ENCODE peak calls at places on chromosomes 7 and 10, in ten cellular contexts. A is brain microvascular endothelial cell; G is COR-L47; F is heart left ventricle; I is CD4-positive, alpha-beta T cell; E is endothelial cell; N is fibroblast of pulmonary artery; C is GM03348; V is body of pancreas; O is NCI-H460. J is an unnamed sample.

GRCh38 chr7:112302566-112302965 is 96.1 kb downstream of the ZNF277 start:
- DNase-seq in N (no peak), G (no peak), A (no peak), I (no peak), C (no peak), E (no peak), O (no peak), F (no peak), V (no peak), J (no peak)

GRCh38 chr7:41449694-41450093 is 253.2 kb downstream of the INHBA start:
- DNase-seq in A (no peak), N (no peak), O (no peak), F (no peak), E (no peak), I (no peak), V (no peak), C (no peak), G (no peak), J (no peak)

GRCh38 chr7:75937958-75938786 is 23.2 kb downstream of the POR start:
- DNase-seq in N (peak), F (peak), O (peak), I (no peak), A (peak), C (peak), V (no peak), G (no peak), E (no peak), J (no peak)

GRCh38 chr7:64959072-64959747 is 31.6 kb downstream of the ZNF117 start:
- DNase-seq in O (no peak), N (no peak), I (no peak), A (no peak), V (no peak), C (no peak), G (peak), F (peak), E (no peak), J (no peak)

GRCh38 chr10:30637881-30638467 is 8.4 kb upstream of the LYZL2 start:
- DNase-seq in F (no peak), I (no peak), G (no peak), O (peak), A (peak), E (no peak), V (no peak), C (peak), N (peak), J (no peak)

GRCh38 chr10:26621889-26622681 is 75.4 kb upstream of the PDSS1 start:
- DNase-seq in I (peak), V (peak), F (peak), N (peak), A (no peak), C (peak), G (no peak), E (peak), O (peak), J (peak)

GRCh38 chr7:31019509-31019908 is 32.6 kb upstream of the ADCYAP1R1 start:
- DNase-seq in V (no peak), N (no peak), E (no peak), O (no peak), F (no peak), I (no peak), G (no peak), A (no peak), C (no peak), J (no peak)

GRCh38 chr10:96858038-96858705 is 26.1 kb downstream of the LCOR start:
- DNase-seq in F (no peak), I (no peak), O (no peak), C (peak), A (no peak), G (no peak), E (no peak), V (no peak), N (no peak), J (no peak)

GRCh38 chr7:123367508-123368122 is 166.8 kb downstream of the IQUB start:
- DNase-seq in A (peak), O (peak), N (peak), G (peak), I (no peak), F (no peak), V (peak), E (peak), C (peak), J (peak)

GRCh38 chr10:112265745-112266144 is 17.5 kb upstream of the TECTB start:
- DNase-seq in F (no peak), E (no peak), N (no peak), G (no peak), O (no peak), V (no peak), C (no peak), I (no peak), A (no peak), J (no peak)

GRCh38 chr10:87864497-87865059 is 1.2 kb downstream of the PTEN start:
- DNase-seq in F (no peak), E (no peak), V (no peak), A (no peak), C (no peak), O (no peak), I (no peak), N (no peak), G (no peak), J (peak)

GRCh38 chr10:72720814-72721665 is 29.1 kb downstream of the MCU start:
- DNase-seq in O (no peak), E (no peak), I (no peak), A (no peak), F (no peak), N (peak), V (no peak), G (no peak), C (no peak), J (no peak)

GRCh38 chr7:106542550-106543220 is 118.3 kb downstream of the CCDC71L start:
- DNase-seq in N (peak), C (peak), A (peak), F (peak), V (peak), I (no peak), E (peak), G (peak), O (peak), J (peak)

GRCh38 chr10:122713091-122713885 is 13.6 kb upstream of the C10orf120 start:
- DNase-seq in G (no peak), E (no peak), N (no peak), O (no peak), C (no peak), V (no peak), F (no peak), I (no peak), A (no peak), J (no peak)

GRCh38 chr7:120272261-120272895 is 597 bp upstream of the KCND2 start:
- DNase-seq in C (peak), N (peak), A (peak), G (peak), I (no peak), F (no peak), E (no peak), O (peak), V (no peak), J (peak)

GRCh38 chr7:126702242-126703016 is 550.3 kb downstream of the GRM8 start:
- DNase-seq in V (no peak), A (no peak), E (no peak), N (peak), O (no peak), G (no peak), C (no peak), I (no peak), F (no peak), J (no peak)

GRCh38 chr10:22646291-22646926 is 68.0 kb downstream of the PIP4K2A start:
- DNase-seq in O (no peak), G (no peak), N (no peak), I (no peak), A (no peak), F (no peak), C (no peak), V (no peak), E (no peak), J (peak)

GRCh38 chr7:2607122-2607912 is 24.5 kb upstream of the TTYH3 start:
- DNase-seq in E (no peak), F (peak), G (no peak), O (no peak), A (no peak), N (peak), C (peak), I (no peak), V (no peak), J (no peak)

GRCh38 chr7:12291870-12292269 is 80.8 kb downstream of the TMEM106B start:
- DNase-seq in V (no peak), A (no peak), E (no peak), G (no peak), N (peak), F (no peak), C (no peak), O (no peak), I (no peak), J (peak)